ENCODE peak calls at places on chromosomes 16 and 17, in five cellular contexts. U, V, Y, R and X are unnamed samples.

GRCh38 chr16:2740476-2740875 is 12.0 kb upstream of the SRRM2 start:
- DNase-seq in U (no peak), V (no peak), Y (no peak), R (no peak), X (no peak)

GRCh38 chr17:38379448-38379847 is 27.8 kb downstream of the SOCS7 start:
- DNase-seq in U (no peak), V (no peak), Y (no peak), R (no peak), X (no peak)

GRCh38 chr17:81417049-81417878 is 22.0 kb downstream of the BAHCC1 start:
- DNase-seq in U (no peak), V (no peak), Y (no peak), R (no peak), X (no peak)

GRCh38 chr17:75834279-75834920 is 9.8 kb downstream of the UNC13D start:
- DNase-seq in U (no peak), V (no peak), Y (no peak), R (no peak), X (no peak)

GRCh38 chr17:5788266-5788900 is 204.1 kb upstream of the NLRP1 start:
- DNase-seq in U (no peak), V (peak), Y (no peak), R (no peak), X (peak)

GRCh38 chr17:74860229-74860998 is 729 bp upstream of the GRIN2C start:
- DNase-seq in U (no peak), V (no peak), Y (peak), R (peak), X (no peak)

GRCh38 chr17:50094753-50095616 is at the start of gene PDK2:
- DNase-seq in U (peak), V (peak), Y (peak), R (peak), X (peak)

GRCh38 chr17:42673885-42674754 is 2.7 kb downstream of the PLEKHH3 start:
- DNase-seq in U (no peak), V (peak), Y (peak), R (peak), X (peak)

DNA sequence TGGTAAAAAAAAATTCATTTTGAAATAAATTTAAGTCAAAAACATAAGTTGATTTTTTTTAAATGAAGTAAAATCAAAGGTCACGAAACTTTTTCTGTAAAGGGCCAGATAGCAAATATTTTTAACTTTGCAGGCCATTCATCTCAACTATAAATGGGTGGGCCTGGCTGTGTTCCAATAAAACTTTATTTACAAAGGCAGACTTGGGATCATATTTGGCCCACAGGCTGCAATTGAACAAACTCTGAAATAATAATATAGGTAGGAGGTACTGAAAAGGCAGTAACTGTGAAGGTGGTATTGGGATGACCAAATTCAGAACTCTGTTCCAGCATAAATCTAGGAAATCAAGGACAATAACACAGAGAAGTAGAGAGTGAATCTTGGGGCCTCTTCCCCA is 12.2 kb upstream of the EMP2 start:
- DNase-seq in U (no peak), V (no peak), Y (no peak), R (no peak), X (no peak)
- H4K91ac ChIP-seq in U (no peak), V (no peak), Y (no peak), R (no peak), X (no peak)

GRCh38 chr16:19746561-19746960 is 28.5 kb downstream of the IQCK start:
- DNase-seq in U (peak), V (no peak), Y (no peak), R (no peak), X (no peak)
- H3K27ac ChIP-seq in U (no peak), V (no peak), Y (no peak), R (no peak), X (no peak)

GRCh38 chr17:56171186-56171959 is 18.1 kb downstream of the ANKFN1 start:
- DNase-seq in U (no peak), V (no peak), Y (no peak), R (no peak), X (peak)

GRCh38 chr17:56174421-56174820 is 21.1 kb downstream of the ANKFN1 start:
- DNase-seq in U (no peak), V (no peak), Y (no peak), R (no peak), X (peak)

GRCh38 chr17:56173958-56174357 is 20.7 kb downstream of the ANKFN1 start:
- DNase-seq in U (no peak), V (no peak), Y (no peak), R (no peak), X (peak)

GRCh38 chr17:56172517-56172982 is 19.3 kb downstream of the ANKFN1 start:
- DNase-seq in U (no peak), V (no peak), Y (peak), R (no peak), X (no peak)

DNA sequence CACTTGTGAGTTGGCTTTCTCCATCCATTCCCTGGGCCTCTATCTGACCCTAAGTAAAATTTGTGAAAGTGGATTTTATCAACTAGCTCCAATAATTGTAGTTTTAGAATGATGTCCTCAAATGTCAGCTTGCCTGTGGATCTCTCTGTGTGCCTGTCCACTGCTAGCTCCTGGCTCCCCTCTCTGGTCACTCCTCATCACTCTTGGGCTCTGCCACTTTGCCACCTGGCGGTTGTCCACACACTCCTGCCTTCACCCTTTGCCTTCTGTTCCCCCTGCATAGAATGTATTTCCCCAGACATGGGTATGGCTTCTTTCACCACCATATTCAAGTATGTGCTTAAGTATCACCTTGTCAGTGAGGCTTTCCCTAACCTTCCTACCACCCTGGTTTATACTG is 19.8 kb downstream of the ANKFN1 start:
- DNase-seq in U (no peak), V (no peak), Y (no peak), R (no peak), X (no peak)
- H4K91ac ChIP-seq in U (no peak), V (peak), Y (no peak), R (no peak), X (no peak)

GRCh38 chr17:41308251-41308917 is 725 bp downstream of the KRTAP16-1 start:
- DNase-seq in U (no peak), V (no peak), Y (no peak), R (no peak), X (no peak)
- H3K27ac ChIP-seq in U (no peak), V (no peak), Y (no peak), R (no peak), X (no peak)

GRCh38 chr17:59107306-59107670 is 608 bp upstream of the TRIM37 start:
- DNase-seq in U (no peak), V (no peak), Y (no peak), R (no peak), X (no peak)

GRCh38 chr17:59108400-59109102 is 1.9 kb upstream of the TRIM37 start:
- DNase-seq in U (no peak), V (no peak), Y (no peak), R (no peak), X (no peak)

GRCh38 chr17:59105852-59106462 is 723 bp downstream of the TRIM37 start:
- DNase-seq in U (no peak), V (peak), Y (no peak), R (no peak), X (peak)

GRCh38 chr17:59110973-59111372 is 4.3 kb upstream of the TRIM37 start:
- DNase-seq in U (no peak), V (no peak), Y (no peak), R (no peak), X (no peak)

DNA sequence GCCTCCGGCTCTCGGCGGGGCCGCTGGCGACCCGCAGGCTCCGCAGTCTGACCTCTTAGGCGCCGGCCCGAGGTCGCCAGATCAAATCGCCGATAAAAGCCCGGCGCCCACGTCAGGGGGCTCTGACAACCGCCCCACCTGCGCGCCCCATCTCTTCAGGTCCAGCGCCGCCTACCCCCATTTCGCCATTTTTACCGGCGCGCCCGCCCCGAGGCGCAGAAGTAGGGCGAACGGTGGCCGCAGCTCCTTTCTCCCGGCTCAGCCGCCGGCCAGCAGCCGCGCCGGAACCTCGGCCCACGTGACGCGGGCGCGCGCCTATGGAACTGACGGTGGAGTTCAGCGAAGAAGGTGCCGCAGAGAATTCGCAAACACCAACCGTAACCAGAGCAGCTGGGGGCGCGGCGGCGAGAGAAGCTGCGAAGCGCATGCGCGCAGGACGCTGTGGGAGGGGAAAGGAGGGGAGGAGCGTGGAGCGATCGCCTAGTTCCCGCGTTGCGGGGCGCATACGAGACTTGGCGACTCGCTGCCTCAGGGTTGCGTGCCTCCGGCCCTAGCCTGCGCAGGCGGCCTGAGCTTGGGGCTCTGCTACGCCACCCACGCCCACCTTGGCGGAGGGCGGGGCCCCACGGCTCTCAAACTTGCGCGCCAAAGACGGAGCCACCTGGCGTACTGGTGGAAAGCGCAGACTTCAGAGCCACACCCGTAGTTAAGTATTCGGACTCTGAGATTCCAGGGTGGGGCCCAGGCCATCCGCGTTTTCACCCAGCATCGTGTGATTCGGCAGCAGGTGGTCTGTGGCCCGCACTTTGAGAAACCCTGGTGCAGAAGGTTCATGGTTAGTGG is at the start of gene TRIM37:
- DNase-seq in U (peak), V (peak), Y (peak), R (peak), X (peak)
- H4K91ac ChIP-seq in U (no peak), V (peak), Y (no peak), R (no peak), X (peak)

DNA sequence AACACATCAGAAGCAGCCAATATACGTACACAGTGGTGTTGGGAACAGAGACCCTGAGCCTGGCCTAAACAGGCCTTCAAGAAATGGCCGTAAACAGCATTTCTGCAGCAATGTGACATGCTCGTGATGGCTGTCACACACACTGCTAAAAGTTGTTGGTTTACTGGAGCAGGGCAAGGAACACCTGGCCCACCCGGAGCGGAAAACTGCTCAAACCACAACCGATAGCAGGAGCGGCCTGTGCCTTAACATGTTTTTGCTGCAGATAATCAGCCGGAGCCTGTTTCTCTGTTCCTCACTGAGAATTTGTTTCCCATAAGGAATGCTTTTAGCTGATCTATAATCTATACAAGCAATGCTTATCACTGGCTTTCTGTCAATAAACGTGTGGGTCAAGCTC is 6.0 kb upstream of the DPEP1 start:
- DNase-seq in U (no peak), V (no peak), Y (no peak), R (no peak), X (no peak)
- H3K27ac ChIP-seq in U (no peak), V (no peak), Y (no peak), R (no peak), X (no peak)